ENCODE peak calls at places on chromosomes 4 and X, in four cellular contexts. R is tibial artery; M is T47D; U is activated CD4-positive, alpha-beta T cell treated with anti-CD3 and anti-CD28 coated beads, Interleukin-2, amount 50 U/mL, for 48 hours. G is an unnamed sample.

GRCh38 chr4:52081216-52081615 is 30.1 kb downstream of the SPATA18 start:
- DNase-seq in R (no peak), M (no peak), U (no peak), G (no peak)

GRCh38 chrX:17098516-17099247 is 152.2 kb downstream of the REPS2 start:
- DNase-seq in R (no peak), M (no peak), U (no peak), G (no peak)

GRCh38 chr4:8272472-8273428 is 3.2 kb downstream of the HTRA3 start:
- DNase-seq in R (no peak), M (no peak), U (no peak), G (no peak)

GRCh38 chr4:15719506-15719905 is 16.6 kb downstream of the BST1 start:
- DNase-seq in R (no peak), M (no peak), U (no peak), G (no peak)

GRCh38 chr4:2116687-2117400 is 57.7 kb downstream of the NAT8L start:
- DNase-seq in R (no peak), M (no peak), U (no peak), G (no peak)

GRCh38 chrX:100408643-100409315 is 1.3 kb downstream of the PCDH19 start:
- DNase-seq in R (no peak), M (no peak), U (no peak), G (peak)

GRCh38 chr4:38803833-38804653 is 548 bp downstream of the TLR1 start:
- DNase-seq in R (no peak), M (no peak), U (peak), G (no peak)

GRCh38 chrX:40111868-40112267 is 14.1 kb upstream of the BCOR start:
- DNase-seq in R (no peak), M (no peak), U (no peak), G (no peak)

GRCh38 chr4:88812420-88812819 is 114.8 kb upstream of the NAP1L5 start:
- DNase-seq in R (no peak), M (peak), U (no peak), G (no peak)

GRCh38 chrX:18076434-18076833 is 144.3 kb downstream of the BEND2 start:
- DNase-seq in R (no peak), M (no peak), U (no peak), G (no peak)

G was measured in GM23338.